ENCODE peak calls at places on chromosomes 3 and 15, in eight cellular contexts. One of them, this sample, is unnamed. For H3K9me3, the result is how much of the 10 kb centered on the place peaks cover.

GRCh38 chr3:157103280-157103679 is 56.7 kb downstream of the CCNL1 start:
- DNase-seq in iPS DF 6.9: no peak
- DNase-seq in cardiac muscle cell: no peak
- DNase-seq in breast epithelium: no peak
- DNase-seq in fibroblast of lung: no peak
- DNase-seq in ovary: no peak
- DNase-seq in transverse colon: no peak
- DNase-seq in thoracic aorta: no peak
- DNase-seq in this sample: no peak

GRCh38 chr15:52143862-52144261 is 31.3 kb upstream of the BCL2L10 start:
- DNase-seq in transverse colon: no peak
- DNase-seq in iPS DF 6.9: no peak
- DNase-seq in breast epithelium: no peak
- DNase-seq in ovary: no peak
- DNase-seq in thoracic aorta: no peak
- DNase-seq in cardiac muscle cell: no peak
- DNase-seq in fibroblast of lung: peak
- DNase-seq in this sample: no peak

GRCh38 chr15:22966321-22967083 is 13.7 kb downstream of the CYFIP1 start:
- DNase-seq in cardiac muscle cell: no peak
- DNase-seq in fibroblast of lung: no peak
- DNase-seq in iPS DF 6.9: no peak
- DNase-seq in transverse colon: no peak
- DNase-seq in breast epithelium: no peak
- DNase-seq in thoracic aorta: no peak
- DNase-seq in ovary: no peak
- DNase-seq in this sample: no peak

GRCh38 chr15:74365619-74366445 is 1.6 kb downstream of the CYP11A1 start:
- DNase-seq in transverse colon: peak
- DNase-seq in ovary: peak
- DNase-seq in iPS DF 6.9: no peak
- DNase-seq in breast epithelium: peak
- DNase-seq in thoracic aorta: no peak
- DNase-seq in fibroblast of lung: peak
- DNase-seq in cardiac muscle cell: peak
- DNase-seq in this sample: peak

GRCh38 chr3:179750720-179751328 is 98.0 kb downstream of the USP13 start:
- DNase-seq in ovary: no peak
- DNase-seq in breast epithelium: no peak
- DNase-seq in iPS DF 6.9: no peak
- DNase-seq in cardiac muscle cell: peak
- DNase-seq in transverse colon: no peak
- DNase-seq in fibroblast of lung: peak
- DNase-seq in thoracic aorta: no peak
- DNase-seq in this sample: no peak

GRCh38 chr15:63250312-63250965 is 27.0 kb upstream of the APH1B start:
- DNase-seq in cardiac muscle cell: no peak
- DNase-seq in iPS DF 6.9: no peak
- DNase-seq in thoracic aorta: no peak
- DNase-seq in transverse colon: no peak
- DNase-seq in ovary: no peak
- DNase-seq in fibroblast of lung: peak
- DNase-seq in breast epithelium: no peak
- DNase-seq in this sample: no peak

GRCh38 chr3:29763115-29763514 is 482.2 kb downstream of the RBMS3 start:
- DNase-seq in cardiac muscle cell: no peak
- DNase-seq in ovary: no peak
- DNase-seq in breast epithelium: no peak
- DNase-seq in transverse colon: no peak
- DNase-seq in fibroblast of lung: no peak
- DNase-seq in thoracic aorta: no peak
- DNase-seq in iPS DF 6.9: no peak
- DNase-seq in this sample: no peak

GRCh38 chr15:36589971-36590370 is 10.5 kb downstream of the CDIN1 start:
- DNase-seq in breast epithelium: no peak
- DNase-seq in thoracic aorta: no peak
- DNase-seq in fibroblast of lung: peak
- DNase-seq in iPS DF 6.9: no peak
- DNase-seq in ovary: no peak
- DNase-seq in cardiac muscle cell: no peak
- DNase-seq in transverse colon: no peak
- DNase-seq in this sample: no peak

GRCh38 chr3:115347737-115348136 is 200.6 kb upstream of the ZBTB20 start:
- DNase-seq in breast epithelium: no peak
- DNase-seq in fibroblast of lung: peak
- DNase-seq in thoracic aorta: no peak
- DNase-seq in ovary: no peak
- DNase-seq in transverse colon: no peak
- DNase-seq in cardiac muscle cell: no peak
- DNase-seq in iPS DF 6.9: no peak
- DNase-seq in this sample: no peak

GRCh38 chr3:28743843-28744242 is 395.2 kb upstream of the AZI2 start:
- DNase-seq in cardiac muscle cell: no peak
- DNase-seq in iPS DF 6.9: no peak
- DNase-seq in breast epithelium: no peak
- DNase-seq in fibroblast of lung: no peak
- DNase-seq in transverse colon: no peak
- DNase-seq in ovary: no peak
- DNase-seq in thoracic aorta: no peak
- DNase-seq in this sample: no peak

GRCh38 chr3:193711523-193711963 is 118.5 kb downstream of the OPA1 start:
- DNase-seq in cardiac muscle cell: no peak
- DNase-seq in iPS DF 6.9: no peak
- DNase-seq in fibroblast of lung: no peak
- DNase-seq in ovary: no peak
- DNase-seq in thoracic aorta: no peak
- DNase-seq in breast epithelium: no peak
- DNase-seq in transverse colon: no peak
- DNase-seq in this sample: no peak

GRCh38 chr15:61256231-61256630 is 27.1 kb upstream of the RORA start:
- DNase-seq in transverse colon: no peak
- DNase-seq in cardiac muscle cell: no peak
- DNase-seq in thoracic aorta: no peak
- DNase-seq in fibroblast of lung: no peak
- DNase-seq in iPS DF 6.9: no peak
- DNase-seq in ovary: no peak
- DNase-seq in breast epithelium: no peak
- DNase-seq in this sample: no peak

GRCh38 chr15:92492556-92492955 is 98.9 kb downstream of the ST8SIA2 start:
- DNase-seq in breast epithelium: no peak
- DNase-seq in transverse colon: no peak
- DNase-seq in cardiac muscle cell: no peak
- DNase-seq in thoracic aorta: no peak
- DNase-seq in iPS DF 6.9: no peak
- DNase-seq in fibroblast of lung: no peak
- DNase-seq in ovary: no peak
- DNase-seq in this sample: no peak

GRCh38 chr3:146903927-146904326 is 298.8 kb upstream of the PLSCR5 start:
- DNase-seq in iPS DF 6.9: no peak
- DNase-seq in thoracic aorta: no peak
- DNase-seq in cardiac muscle cell: no peak
- DNase-seq in fibroblast of lung: no peak
- DNase-seq in breast epithelium: no peak
- DNase-seq in ovary: no peak
- DNase-seq in transverse colon: no peak
- DNase-seq in this sample: no peak

DNA sequence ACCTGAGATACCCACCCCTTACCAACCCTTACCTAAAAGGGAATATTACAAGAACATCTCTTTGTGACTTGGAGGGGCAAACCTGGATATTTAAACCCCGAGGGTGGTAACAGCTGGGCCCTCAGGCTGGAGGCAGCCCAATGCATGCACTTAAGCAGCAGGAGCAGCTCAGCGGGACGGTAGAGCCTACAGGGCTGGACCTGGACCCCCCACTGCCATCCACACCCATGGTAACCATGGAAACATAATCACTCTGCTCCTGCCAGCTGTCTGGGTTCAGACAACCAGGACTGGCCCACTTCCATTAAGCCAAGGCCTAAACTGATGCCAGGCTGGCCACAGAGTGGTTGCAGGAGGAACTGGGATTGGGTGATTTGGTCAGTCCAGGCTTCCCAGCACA is 52.8 kb downstream of the ETFA start:
- DNase-seq in thoracic aorta: no peak
- DNase-seq in ovary: no peak
- DNase-seq in iPS DF 6.9: no peak
- DNase-seq in fibroblast of lung: no peak
- DNase-seq in breast epithelium: no peak
- DNase-seq in cardiac muscle cell: no peak
- DNase-seq in transverse colon: no peak
- DNase-seq in this sample: no peak
- H3K9me3 ChIP-seq in thoracic aorta: under half
- H3K9me3 ChIP-seq in ovary: under half
- H3K9me3 ChIP-seq in iPS DF 6.9: under half
- H3K9me3 ChIP-seq in fibroblast of lung: under half
- H3K9me3 ChIP-seq in breast epithelium: under half
- H3K9me3 ChIP-seq in cardiac muscle cell: under half
- H3K9me3 ChIP-seq in transverse colon: under half
- H3K9me3 ChIP-seq in this sample: under half

GRCh38 chr15:55894406-55894965 is 98.9 kb downstream of the NEDD4 start:
- DNase-seq in thoracic aorta: no peak
- DNase-seq in iPS DF 6.9: no peak
- DNase-seq in ovary: no peak
- DNase-seq in fibroblast of lung: no peak
- DNase-seq in breast epithelium: no peak
- DNase-seq in cardiac muscle cell: no peak
- DNase-seq in transverse colon: no peak
- DNase-seq in this sample: no peak
- H3K4me3 ChIP-seq in thoracic aorta: no peak
- H3K4me3 ChIP-seq in iPS DF 6.9: no peak
- H3K4me3 ChIP-seq in ovary: no peak
- H3K4me3 ChIP-seq in fibroblast of lung: no peak
- H3K4me3 ChIP-seq in breast epithelium: peak
- H3K4me3 ChIP-seq in cardiac muscle cell: no peak
- H3K4me3 ChIP-seq in transverse colon: no peak
- H3K4me3 ChIP-seq in this sample: no peak

DNA sequence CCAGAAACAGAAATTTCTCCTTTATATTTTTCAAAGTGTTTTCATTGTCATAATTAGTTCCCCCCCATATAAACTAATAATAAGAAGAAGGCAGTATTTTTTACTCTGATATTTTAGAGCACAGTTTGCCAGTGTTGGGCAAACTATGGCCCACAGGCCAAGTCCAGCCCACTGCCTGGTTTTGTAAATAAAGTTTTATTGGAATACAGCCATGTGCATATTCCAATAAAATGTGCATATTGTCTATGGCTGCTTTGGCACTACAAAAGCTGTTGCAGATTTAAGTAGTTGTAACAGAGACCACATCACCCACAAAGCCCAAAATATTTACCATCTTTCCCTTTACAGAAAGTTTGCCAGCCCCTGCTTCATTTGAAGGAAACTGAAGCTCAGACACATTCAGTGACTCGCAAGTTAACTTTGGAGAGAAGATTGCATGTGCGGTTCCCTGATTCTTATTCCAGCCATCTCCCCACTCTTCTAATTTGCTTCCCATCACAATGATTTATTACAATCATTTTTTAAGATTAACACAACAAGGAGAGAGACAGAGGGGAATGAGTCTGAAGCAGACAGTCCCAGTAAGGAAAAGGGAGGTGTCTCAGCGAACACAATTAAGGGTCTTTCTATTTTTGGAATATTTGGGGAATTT is 48.9 kb downstream of the RFTN1 start:
- DNase-seq in transverse colon: no peak
- DNase-seq in fibroblast of lung: peak
- DNase-seq in iPS DF 6.9: no peak
- DNase-seq in ovary: no peak
- DNase-seq in thoracic aorta: no peak
- DNase-seq in breast epithelium: no peak
- DNase-seq in cardiac muscle cell: no peak
- DNase-seq in this sample: no peak
- H3K27ac ChIP-seq in transverse colon: no peak
- H3K27ac ChIP-seq in fibroblast of lung: no peak
- H3K27ac ChIP-seq in iPS DF 6.9: no peak
- H3K27ac ChIP-seq in ovary: no peak
- H3K27ac ChIP-seq in thoracic aorta: peak
- H3K27ac ChIP-seq in breast epithelium: no peak
- H3K27ac ChIP-seq in cardiac muscle cell: no peak
- H3K27ac ChIP-seq in this sample: no peak

DNA sequence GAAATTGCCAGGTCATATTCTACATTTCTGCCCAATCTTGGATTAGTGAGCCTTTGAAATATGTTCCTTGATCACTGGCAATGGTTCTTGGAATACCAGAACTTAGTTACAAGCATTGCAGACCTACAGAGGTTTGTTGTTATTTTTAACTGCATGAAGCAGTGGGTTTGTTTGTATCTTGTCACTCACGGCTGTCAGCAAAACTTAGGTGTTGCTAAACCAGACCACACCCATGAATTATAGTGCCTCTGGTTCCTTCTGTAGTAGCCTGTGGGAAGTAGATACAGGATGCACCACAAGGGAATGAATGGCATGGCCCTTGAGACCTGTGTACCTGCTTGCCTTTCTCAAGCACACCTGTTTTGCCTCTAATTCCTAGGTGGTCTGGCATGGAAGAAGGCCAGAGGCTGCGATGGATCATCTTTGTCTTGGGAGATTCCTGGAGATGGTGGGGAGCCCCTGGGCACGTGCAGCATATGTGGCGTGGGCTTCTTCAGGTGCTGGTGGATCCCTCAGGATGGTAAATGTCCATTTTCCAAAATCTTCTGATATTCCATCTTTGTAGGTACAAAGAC is 138.8 kb downstream of the SNRPN start:
- DNase-seq in fibroblast of lung: no peak
- DNase-seq in breast epithelium: no peak
- DNase-seq in transverse colon: no peak
- DNase-seq in cardiac muscle cell: no peak
- DNase-seq in thoracic aorta: no peak
- DNase-seq in iPS DF 6.9: no peak
- DNase-seq in ovary: no peak
- DNase-seq in this sample: no peak
- H3K9me3 ChIP-seq in fibroblast of lung: under half
- H3K9me3 ChIP-seq in breast epithelium: half or more
- H3K9me3 ChIP-seq in transverse colon: half or more
- H3K9me3 ChIP-seq in cardiac muscle cell: under half
- H3K9me3 ChIP-seq in thoracic aorta: under half
- H3K9me3 ChIP-seq in iPS DF 6.9: under half
- H3K9me3 ChIP-seq in ovary: under half
- H3K9me3 ChIP-seq in this sample: under half

DNA sequence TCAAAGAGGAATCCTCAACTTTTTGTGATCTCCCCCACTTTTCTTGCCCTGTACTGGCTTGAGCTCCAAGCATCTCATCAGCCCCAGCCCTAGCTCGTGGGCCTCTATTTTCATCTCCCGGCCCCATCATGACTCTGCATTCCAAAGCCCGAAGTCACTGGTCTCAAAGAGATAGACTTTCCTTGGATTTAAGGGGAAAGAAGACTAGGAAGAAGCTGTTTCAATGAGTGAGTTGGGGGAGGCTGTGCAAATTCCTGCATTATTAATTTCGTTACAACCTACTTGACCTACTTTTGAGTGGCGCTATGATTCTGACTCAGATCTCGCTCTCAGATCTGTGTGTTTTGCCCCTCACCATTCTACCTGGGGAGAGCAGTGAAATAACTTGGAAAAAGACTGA is 266.6 kb upstream of the TBL1XR1 start:
- DNase-seq in ovary: no peak
- DNase-seq in cardiac muscle cell: no peak
- DNase-seq in breast epithelium: no peak
- DNase-seq in thoracic aorta: no peak
- DNase-seq in iPS DF 6.9: no peak
- DNase-seq in fibroblast of lung: peak
- DNase-seq in transverse colon: no peak
- DNase-seq in this sample: no peak
- H3K4me3 ChIP-seq in ovary: no peak
- H3K4me3 ChIP-seq in cardiac muscle cell: no peak
- H3K4me3 ChIP-seq in breast epithelium: no peak
- H3K4me3 ChIP-seq in thoracic aorta: no peak
- H3K4me3 ChIP-seq in iPS DF 6.9: no peak
- H3K4me3 ChIP-seq in fibroblast of lung: no peak
- H3K4me3 ChIP-seq in transverse colon: no peak
- H3K4me3 ChIP-seq in this sample: no peak

This sample was measured in heart right ventricle.